ENCODE peak calls at places on chromosomes 13 and 19, in six cellular contexts. A is GM23248; V is endodermal cell; S is CD8-positive, alpha-beta memory T cell; C is IMR-90; M is Peyer's patch. Q is an unnamed sample.

GRCh38 chr13:107119989-107120881 is 552.3 kb upstream of the ARGLU1 start:
- DNase-seq in A (no peak), V (no peak), S (no peak), C (no peak), M (no peak), Q (no peak)

GRCh38 chr19:36213793-36214387 is 575 bp downstream of the ZNF565 start:
- DNase-seq in A (peak; percentile 64), V (no peak), S (no peak), C (peak; percentile 45), M (no peak), Q (no peak)

GRCh38 chr13:27960362-27961226 is 8.5 kb downstream of the CDX2 start:
- DNase-seq in A (peak; percentile 55), V (peak; percentile 95), S (no peak), C (no peak), M (peak; percentile 85), Q (no peak)

GRCh38 chr13:30880756-30881155 is 25.3 kb upstream of the MEDAG start:
- DNase-seq in A (peak; percentile 95), V (no peak), S (no peak), C (peak; percentile 97), M (no peak), Q (no peak)

GRCh38 chr13:107680115-107680514 is 535.2 kb downstream of the LIG4 start:
- DNase-seq in A (peak; percentile 40), V (no peak), S (no peak), C (peak; percentile 28), M (no peak), Q (no peak)

GRCh38 chr19:54021363-54021762 is 29.9 kb downstream of the CACNG6 start:
- DNase-seq in A (no peak), V (no peak), S (no peak), C (no peak), M (no peak), Q (no peak)

GRCh38 chr19:6424190-6424938 is at the start of gene KHSRP:
- DNase-seq in A (peak; percentile 42), V (no peak), S (no peak), C (no peak), M (no peak), Q (peak; percentile 30)

GRCh38 chr13:41013834-41014233 is 5.3 kb downstream of the ELF1 start:
- DNase-seq in A (no peak), V (no peak), S (no peak), C (no peak), M (no peak), Q (no peak)

GRCh38 chr13:40384976-40385857 is 281.2 kb downstream of the FOXO1 start:
- DNase-seq in A (no peak), V (no peak), S (no peak), C (no peak), M (no peak), Q (peak; percentile 62)

GRCh38 chr13:42626461-42626860 is 52.5 kb downstream of the TNFSF11 start:
- DNase-seq in A (no peak), V (no peak), S (no peak), C (no peak), M (no peak), Q (no peak)

GRCh38 chr13:30791354-30791921 is 56.1 kb downstream of the ALOX5AP start:
- DNase-seq in A (peak; percentile 46), V (no peak), S (no peak), C (peak; percentile 43), M (no peak), Q (no peak)

DNA sequence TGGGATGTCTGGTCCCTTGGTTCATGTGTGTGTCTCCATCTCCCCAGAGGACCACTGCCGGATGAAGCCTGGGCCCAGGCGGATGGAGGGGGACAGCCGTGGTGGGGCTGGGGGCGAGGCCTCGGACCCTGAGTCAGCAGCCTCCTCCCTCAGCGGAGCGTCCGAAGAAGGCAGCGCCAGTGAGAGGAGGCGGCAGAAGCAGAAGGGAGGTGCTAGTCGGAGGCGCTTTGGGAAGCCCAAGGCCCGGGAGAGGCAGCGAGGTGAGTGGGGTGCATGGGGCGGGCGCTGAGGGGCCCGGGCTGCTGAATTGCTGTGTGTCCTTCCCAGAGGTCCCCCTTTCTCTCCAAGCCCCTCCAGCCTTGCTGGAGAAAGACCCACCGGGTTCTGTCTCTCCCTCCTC is 3.2 kb downstream of the CCDC106 start:
- DNase-seq in A (no peak), V (no peak), S (no peak), C (no peak), M (no peak), Q (no peak)
- H3K4me1 ChIP-seq in A (peaks cover 8% of the 10 kb centered on the region), V (peaks cover 6% of the 10 kb centered on the region), S (peaks cover 24% of the 10 kb centered on the region), C (peaks cover 5% of the 10 kb centered on the region), M (peaks cover 13% of the 10 kb centered on the region), Q (no peaks in the 10 kb centered on the region)

GRCh38 chr13:19764237-19764636 is 18.5 kb downstream of the PSPC1 start:
- DNase-seq in A (no peak), V (no peak), S (no peak), C (no peak), M (no peak), Q (no peak)

GRCh38 chr13:19763618-19764017 is 19.1 kb downstream of the PSPC1 start:
- DNase-seq in A (no peak), V (no peak), S (no peak), C (no peak), M (no peak), Q (no peak)

DNA sequence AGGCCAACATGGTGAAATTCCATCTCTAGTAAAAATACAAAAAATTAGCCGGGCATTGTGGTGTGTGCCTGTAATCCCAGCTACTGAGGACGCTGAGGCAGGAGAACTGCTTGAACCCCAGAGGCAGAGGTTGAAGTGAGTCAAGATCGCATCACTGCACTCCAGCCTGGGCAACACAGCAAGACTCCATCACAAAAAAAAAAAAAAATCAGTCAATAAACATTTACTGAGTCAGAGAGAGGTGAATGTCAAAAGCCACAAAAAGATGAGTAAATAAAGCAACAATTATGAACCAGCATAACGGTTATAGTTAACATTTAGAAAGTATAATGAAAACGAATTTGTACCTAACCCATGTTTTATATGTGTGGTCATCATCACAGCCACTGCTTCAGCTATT is 23.1 kb downstream of the PSPC1 start:
- DNase-seq in A (peak; percentile 21), V (no peak), S (no peak), C (peak; percentile 4), M (no peak), Q (no peak)
- H3K4me3 ChIP-seq in A (no peak overlapping the region), V (no peak overlapping the region), S (no peak overlapping the region), C (no peak overlapping the region), M (no peak overlapping the region), Q (no peak overlapping the region)

GRCh38 chr13:95145587-95145986 is 155.7 kb downstream of the ABCC4 start:
- DNase-seq in A (no peak), V (no peak), S (no peak), C (no peak), M (no peak), Q (no peak)
- H3K36me3 ChIP-seq in A (no peaks in the 10 kb centered on the region), V (peaks cover 38% of the 10 kb centered on the region), S (no peaks in the 10 kb centered on the region), C (peaks cover 18% of the 10 kb centered on the region), M (no peaks in the 10 kb centered on the region), Q (peaks cover 7% of the 10 kb centered on the region)

GRCh38 chr19:3389446-3389778 is 23.0 kb downstream of the NFIC start:
- DNase-seq in A (no peak), V (no peak), S (no peak), C (no peak), M (no peak), Q (no peak)
- H3K4me1 ChIP-seq in A (peaks cover 27% of the 10 kb centered on the region), V (no peaks in the 10 kb centered on the region), S (no peaks in the 10 kb centered on the region), C (peaks cover 38% of the 10 kb centered on the region), M (peaks cover 19% of the 10 kb centered on the region), Q (peaks cover 14% of the 10 kb centered on the region)

DNA sequence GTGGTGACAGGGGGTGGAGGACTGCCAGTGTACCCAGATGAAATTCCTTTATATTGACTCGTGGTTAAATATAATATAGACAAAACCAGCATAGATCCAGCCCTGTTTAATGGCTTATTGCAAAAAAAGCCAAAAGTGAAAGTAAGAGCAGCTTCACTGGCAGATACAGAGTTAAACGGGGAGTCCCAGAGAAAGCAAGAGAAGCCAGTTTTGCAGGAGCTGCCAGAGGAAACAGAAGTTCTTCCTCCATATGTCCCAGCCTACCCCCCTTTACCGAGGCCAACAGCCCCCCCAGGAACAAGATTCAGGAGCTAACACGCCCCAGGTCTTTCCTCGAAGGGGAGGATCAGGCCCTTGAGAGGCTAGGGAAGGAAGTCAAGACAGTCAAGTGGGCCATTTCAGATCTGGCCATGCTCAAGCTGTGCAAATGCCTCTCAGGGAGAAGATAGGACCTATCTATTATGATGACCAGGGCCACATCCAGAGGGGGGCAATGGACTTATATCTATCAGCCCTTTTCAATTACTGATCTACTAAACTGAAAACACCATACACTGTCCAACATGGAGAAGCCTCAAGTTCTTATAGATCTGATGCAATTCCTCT is 47.2 kb upstream of the ZNF737 start:
- DNase-seq in A (no peak), V (no peak), S (no peak), C (no peak), M (no peak), Q (no peak)
- H3K4me3 ChIP-seq in A (no peak overlapping the region), V (no peak overlapping the region), S (no peak overlapping the region), C (no peak overlapping the region), M (no peak overlapping the region), Q (no peak overlapping the region)

DNA sequence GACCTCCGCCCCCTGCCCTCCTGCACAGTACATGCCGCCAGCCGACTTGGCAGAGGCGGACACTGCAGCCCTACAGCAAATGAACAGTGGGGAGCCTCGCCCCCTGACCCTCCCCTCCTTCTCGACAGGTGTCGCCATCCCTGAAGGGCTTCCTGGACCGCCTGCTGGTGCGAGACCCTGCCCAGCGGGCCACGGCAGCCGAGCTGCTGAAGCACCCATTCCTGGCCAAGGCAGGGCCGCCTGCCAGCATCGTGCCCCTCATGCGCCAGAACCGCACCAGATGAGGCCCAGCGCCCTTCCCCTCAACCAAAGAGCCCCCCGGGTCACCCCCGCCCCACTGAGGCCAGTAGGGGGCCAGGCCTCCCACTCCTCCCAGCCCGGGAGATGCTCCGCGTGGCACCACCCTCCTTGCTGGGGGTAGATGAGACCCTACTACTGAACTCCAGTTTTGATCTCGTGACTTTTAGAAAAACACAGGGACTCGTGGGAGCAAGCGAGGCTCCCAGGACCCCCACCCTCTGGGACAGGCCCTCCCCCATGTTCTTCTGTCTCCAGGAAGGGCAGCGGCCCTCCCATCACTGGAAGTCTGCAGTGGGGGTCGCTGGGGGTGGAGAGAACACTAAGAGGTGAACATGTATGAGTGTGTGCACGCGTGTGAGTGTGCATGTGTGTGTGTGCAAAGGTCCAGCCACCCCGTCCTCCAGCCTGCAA is 18.3 kb upstream of the NCCRP1 start:
- DNase-seq in A (no peak), V (no peak), S (no peak), C (no peak), M (no peak), Q (no peak)
- H3K36me3 ChIP-seq in A (no peaks in the 10 kb centered on the region), V (peaks cover 13% of the 10 kb centered on the region), S (no peaks in the 10 kb centered on the region), C (peaks cover 52% of the 10 kb centered on the region), M (no peaks in the 10 kb centered on the region), Q (peaks cover 6% of the 10 kb centered on the region)

DNA sequence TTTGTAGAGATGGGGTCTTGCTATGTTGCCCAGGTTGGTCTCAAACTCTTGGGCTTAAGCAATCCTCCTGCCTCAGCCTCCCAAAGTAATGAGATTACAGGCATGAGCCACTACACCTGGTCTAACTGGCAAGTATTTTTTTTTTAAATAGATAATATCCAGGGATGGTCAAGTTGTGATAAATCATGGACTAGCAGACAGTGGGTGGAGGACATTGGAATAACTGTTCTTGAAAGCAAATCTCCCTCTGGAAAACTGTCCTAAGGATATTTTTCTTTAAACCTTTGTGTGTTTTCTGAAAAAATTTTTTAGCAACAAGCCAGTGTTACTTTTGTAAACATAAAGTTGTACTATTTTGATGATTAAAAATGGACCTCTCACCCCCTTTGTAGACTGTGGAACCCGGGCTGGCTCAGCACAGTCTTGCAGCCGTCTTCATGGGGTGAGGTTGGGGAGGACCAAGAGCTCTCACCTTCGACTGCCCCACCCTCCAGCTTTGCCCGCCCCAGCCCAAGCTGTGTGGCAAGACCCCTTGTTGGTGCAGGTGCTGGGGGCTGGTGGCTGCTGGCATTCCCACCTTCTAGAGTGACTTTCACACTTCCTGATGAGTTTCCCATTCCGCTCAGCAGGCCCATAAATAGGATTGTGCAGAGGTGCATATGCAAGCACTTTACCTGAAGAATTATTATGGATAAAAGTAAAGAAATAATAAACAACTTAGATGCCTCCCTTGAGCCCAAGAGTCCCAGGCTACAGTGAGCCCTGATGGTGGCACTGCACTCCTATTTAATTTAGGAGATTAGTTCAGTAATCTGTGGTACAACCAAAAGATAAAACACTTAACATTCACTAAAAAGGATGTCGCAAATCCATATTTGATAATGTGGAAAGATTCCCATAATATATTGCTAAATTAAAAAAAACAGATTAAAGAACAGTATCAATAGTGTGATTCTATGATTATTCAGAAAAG is 107.3 kb downstream of the GADD45B start:
- DNase-seq in A (peak; percentile 36), V (no peak), S (no peak), C (no peak), M (peak; percentile 29), Q (no peak)
- H3K4me1 ChIP-seq in A (peaks cover 5% of the 10 kb centered on the region), V (peaks cover 13% of the 10 kb centered on the region), S (peaks cover 12% of the 10 kb centered on the region), C (peaks cover 10% of the 10 kb centered on the region), M (peaks cover 12% of the 10 kb centered on the region), Q (peaks cover 4% of the 10 kb centered on the region)

Q was measured in SJCRH30.